ENCODE peak calls at places on chromosomes 11 and 22, in ten cellular contexts. A, U, W, M, P, B, Y, N, S and F are unnamed samples.

GRCh38 chr22:19884161-19884953 is 29.7 kb upstream of the GNB1L start:
- DNase-seq in P (no peak), U (no peak), M (no peak), Y (no peak), B (no peak), A (no peak), W (no peak), N (no peak), S (no peak), F (no peak)

GRCh38 chr11:33615751-33616150 is 84.9 kb downstream of the C11orf91 start:
- DNase-seq in B (no peak), N (no peak), Y (no peak), A (no peak), W (no peak), P (no peak), U (no peak), S (no peak), M (no peak), F (no peak)

GRCh38 chr22:24434472-24435322 is 7.3 kb downstream of the ADORA2A start:
- DNase-seq in U (no peak), N (no peak), M (peak; percentile 76), A (no peak), B (no peak), P (no peak), Y (peak; percentile 98), W (no peak), S (peak; percentile 93), F (no peak)

GRCh38 chr11:66183581-66184048 is 84.8 kb upstream of the RAB1B start:
- DNase-seq in P (no peak), A (no peak), Y (no peak), W (no peak), M (no peak), S (no peak), U (peak; percentile 62), B (peak; percentile 24), N (no peak), F (no peak)

GRCh38 chr11:114280696-114281095 is 15.5 kb upstream of the NNMT start:
- DNase-seq in S (no peak), P (peak; percentile 92), Y (peak; percentile 46), U (peak; percentile 89), M (peak; percentile 55), B (peak; percentile 86), A (peak; percentile 64), W (peak; percentile 89), N (no peak), F (peak; percentile 65)

GRCh38 chr11:75264356-75264755 is 23.8 kb downstream of the TPBGL start:
- DNase-seq in N (no peak), M (no peak), U (no peak), A (no peak), W (no peak), P (no peak), B (no peak), S (no peak), Y (no peak), F (no peak)

GRCh38 chr11:63829823-63830489 is 9.0 kb upstream of the MARK2 start:
- DNase-seq in A (no peak), W (peak; percentile 36), P (peak; percentile 65), N (no peak), M (no peak), S (no peak), Y (peak; percentile 18), B (peak; percentile 64), U (peak; percentile 59), F (no peak)

GRCh38 chr22:42324991-42325710 is 54.7 kb upstream of the TCF20 start:
- DNase-seq in W (no peak), B (no peak), M (no peak), P (no peak), Y (peak; percentile 80), N (no peak), S (no peak), U (no peak), A (peak; percentile 51), F (peak; percentile 59)

GRCh38 chr22:30195245-30196140 is 51.1 kb downstream of the LIF start:
- DNase-seq in N (no peak), B (no peak), U (no peak), S (no peak), W (peak; percentile 59), Y (no peak), A (no peak), P (peak; percentile 58), M (no peak), F (no peak)

GRCh38 chr22:32475428-32476010 is 908 bp downstream of the FBXO7 start:
- DNase-seq in M (peak; percentile 40), N (peak; percentile 57), A (no peak), U (peak; percentile 33), B (peak; percentile 19), S (peak; percentile 57), Y (peak; percentile 49), P (no peak), W (peak; percentile 56), F (no peak)

GRCh38 chr11:40125054-40125453 is 1334.4 kb downstream of the LRRC4C start:
- DNase-seq in S (no peak), W (no peak), Y (peak; percentile 42), M (no peak), P (no peak), A (no peak), U (no peak), N (no peak), B (peak; percentile 19), F (no peak)

GRCh38 chr11:79080506-79080905 is 360.3 kb downstream of the TENM4 start:
- DNase-seq in N (no peak), W (peak; percentile 28), A (no peak), S (no peak), U (no peak), P (no peak), Y (no peak), M (no peak), B (no peak), F (no peak)

GRCh38 chr11:66268953-66269906 is 791 bp downstream of the RAB1B start:
- DNase-seq in N (peak; percentile 45), U (peak; percentile 45), B (peak; percentile 70), W (peak; percentile 72), S (no peak), Y (peak; percentile 40), P (peak; percentile 61), A (peak; percentile 54), M (no peak), F (no peak)

GRCh38 chr11:1836011-1836945 is 1.5 kb downstream of the SYT8 start:
- DNase-seq in Y (no peak), P (no peak), A (no peak), N (no peak), B (no peak), S (no peak), M (no peak), U (no peak), W (no peak), F (no peak)

GRCh38 chr11:7918141-7918540 is 12.9 kb downstream of the OR10A6 start:
- DNase-seq in P (no peak), Y (no peak), B (no peak), W (no peak), U (no peak), A (no peak), M (no peak), N (no peak), S (no peak), F (no peak)

GRCh38 chr11:122976734-122977454 is 4.7 kb downstream of the BSX start:
- DNase-seq in P (no peak), M (no peak), B (no peak), S (no peak), W (no peak), A (no peak), N (no peak), Y (no peak), U (no peak), F (peak; percentile 5)

GRCh38 chr22:17772249-17772962 is 1.9 kb downstream of the BID start:
- DNase-seq in S (no peak), Y (no peak), A (no peak), P (no peak), U (no peak), B (no peak), W (peak; percentile 65), N (no peak), M (no peak), F (peak; percentile 34)

GRCh38 chr11:86460461-86461404 is 86.0 kb downstream of the CCDC81 start:
- DNase-seq in A (no peak), B (no peak), Y (no peak), P (peak; percentile 46), S (no peak), M (no peak), U (no peak), W (no peak), N (no peak), F (no peak)

GRCh38 chr11:75351541-75352416 is at the start of gene ARRB1:
- DNase-seq in M (peak; percentile 79), N (no peak), B (peak; percentile 90), Y (peak; percentile 97), A (peak; percentile 34), S (peak; percentile 76), U (peak; percentile 30), P (peak; percentile 38), W (no peak), F (no peak)

GRCh38 chr22:31947296-31947695 is 3.0 kb downstream of the YWHAH start:
- DNase-seq in A (peak; percentile 11), Y (peak; percentile 65), P (peak; percentile 35), U (peak; percentile 43), S (peak; percentile 55), N (no peak), W (no peak), M (no peak), B (no peak), F (no peak)

GRCh38 chr11:118917488-118918127 is 8.1 kb downstream of the BCL9L start:
- DNase-seq in M (no peak), U (peak; percentile 94), S (peak; percentile 59), A (peak; percentile 26), P (peak; percentile 77), Y (no peak), N (no peak), W (peak; percentile 90), B (peak; percentile 90), F (no peak)

GRCh38 chr11:83921447-83922192 is 635.5 kb upstream of the CCDC90B start:
- DNase-seq in A (no peak), W (no peak), U (no peak), B (peak; percentile 50), S (no peak), M (no peak), Y (no peak), N (no peak), P (no peak), F (no peak)

GRCh38 chr11:16958833-16959232 is 55.4 kb downstream of the PLEKHA7 start:
- DNase-seq in S (no peak), M (no peak), N (no peak), P (no peak), W (no peak), U (no peak), B (no peak), Y (no peak), A (peak; percentile 43), F (peak; percentile 80)

GRCh38 chr11:10663365-10663764 is 30.2 kb downstream of the IRAG1 start:
- DNase-seq in U (no peak), Y (no peak), P (no peak), M (no peak), N (no peak), S (no peak), A (no peak), B (no peak), W (no peak), F (no peak)

GRCh38 chr11:62400760-62401159 is 18.1 kb upstream of the SCGB1A1 start:
- DNase-seq in S (no peak), P (peak; percentile 94), A (no peak), W (peak; percentile 61), Y (no peak), U (no peak), N (peak; percentile 70), B (no peak), M (peak; percentile 85), F (no peak)

GRCh38 chr11:12218909-12219308 is 108.5 kb downstream of the MICAL2 start:
- DNase-seq in Y (no peak), A (no peak), M (no peak), S (no peak), B (peak; percentile 61), W (no peak), U (no peak), N (no peak), P (no peak), F (no peak)